ENCODE peak calls at places on chromosome 18, in four cellular contexts. I is A549, L is NCI-H1092 treated with DMSO at 0.1 percent for 48 hours, Y is activated T-cell treated with anti-CD3 and anti-CD28 coated beads for 4 hours. G is an unnamed sample.

GRCh38 chr18:79933765-79934164 is 17.7 kb downstream of the SLC66A2 start:
- DNase-seq in I (no peak), Y (no peak), L (no peak), G (no peak)

GRCh38 chr18:46001074-46001473 is 33.9 kb upstream of the EPG5 start:
- DNase-seq in Y (no peak), L (no peak), I (no peak), G (no peak)

GRCh38 chr18:79552140-79552631 is 127.4 kb upstream of the CTDP1 start:
- DNase-seq in I (no peak), Y (no peak), L (no peak), G (no peak)

GRCh38 chr18:50989711-50990110 is 21.9 kb downstream of the ELAC1 start:
- DNase-seq in Y (no peak), I (no peak), L (no peak), G (no peak)

GRCh38 chr18:26566874-26567273 is 18.5 kb upstream of the KCTD1 start:
- DNase-seq in L (no peak), Y (no peak), I (no peak), G (no peak)

GRCh38 chr18:45626330-45627203 is 11.3 kb downstream of the SLC14A2 start:
- DNase-seq in L (no peak), Y (no peak), I (no peak), G (no peak)

GRCh38 chr18:46448347-46448746 is 208.7 kb downstream of the LOXHD1 start:
- DNase-seq in I (no peak), L (no peak), Y (no peak), G (no peak)

GRCh38 chr18:52286675-52287074 is 53.3 kb upstream of the DCC start:
- DNase-seq in L (no peak), Y (no peak), I (no peak), G (no peak)

GRCh38 chr18:35039633-35040032 is 1.6 kb upstream of the MAPRE2 start:
- DNase-seq in Y (no peak), I (no peak), L (no peak), G (no peak)

GRCh38 chr18:55634545-55634944 is 46.6 kb upstream of the TCF4 start:
- DNase-seq in L (no peak), I (no peak), Y (no peak), G (no peak)

G was measured in NCI-H1048.